ENCODE peak calls at places on chromosomes 4 and X, in four cellular contexts. W, O, G and N are unnamed samples.
A peak's percentile ranks its signal among the peaks of the same experiment; 100 is the strongest.

GRCh38 chr4:3439391-3439790 is 2.4 kb upstream of the HGFAC start:
- DNase-seq in W (no peak), O (no peak), G (no peak), N (no peak)

GRCh38 chr4:117385531-117385930 is 300.2 kb upstream of the TRAM1L1 start:
- DNase-seq in W (no peak), O (no peak), G (no peak), N (no peak)

GRCh38 chr4:185238261-185238681 is 28.9 kb downstream of the SNX25 start:
- DNase-seq in W (peak; percentile 48), O (no peak), G (no peak), N (peak; percentile 50)

GRCh38 chrX:20218809-20219505 is 47.8 kb downstream of the RPS6KA3 start:
- DNase-seq in W (no peak), O (no peak), G (no peak), N (no peak)

GRCh38 chr4:124941267-124941666 is 228.7 kb upstream of the ANKRD50 start:
- DNase-seq in W (no peak), O (no peak), G (no peak), N (no peak)

GRCh38 chr4:97105716-97106115 is 1037.6 kb downstream of the STPG2 start:
- DNase-seq in W (no peak), O (no peak), G (no peak), N (no peak)

GRCh38 chr4:70734168-70734954 is 12.6 kb downstream of the RUFY3 start:
- DNase-seq in W (peak; percentile 41), O (no peak), G (no peak), N (peak; percentile 6)

GRCh38 chr4:1419708-1420107 is 13.5 kb upstream of the NKX1-1 start:
- DNase-seq in W (no peak), O (no peak), G (peak; percentile 41), N (no peak)

GRCh38 chr4:117134386-117134785 is 49.0 kb upstream of the TRAM1L1 start:
- DNase-seq in W (peak; percentile 85), O (peak; percentile 28), G (no peak), N (no peak)

GRCh38 chrX:14347523-14347922 is 181.8 kb upstream of the GLRA2 start:
- DNase-seq in W (no peak), O (no peak), G (no peak), N (no peak)

GRCh38 chr4:135418353-135418752 is 1216.8 kb upstream of the PABPC4L start:
- DNase-seq in W (peak; percentile 8), O (no peak), G (no peak), N (no peak)

GRCh38 chrX:10387011-10387410 is 230.2 kb downstream of the CLCN4 start:
- DNase-seq in W (peak; percentile 11), O (no peak), G (no peak), N (peak; percentile 18)

GRCh38 chrX:129726307-129727111 is 12.3 kb upstream of the XPNPEP2 start:
- DNase-seq in W (peak; percentile 51), O (peak; percentile 65), G (no peak), N (no peak)

GRCh38 chrX:87941841-87942240 is 424.2 kb downstream of the KLHL4 start:
- DNase-seq in W (no peak), O (no peak), G (no peak), N (no peak)

GRCh38 chr4:1518997-1519700 is 112.9 kb upstream of the NKX1-1 start:
- DNase-seq in W (no peak), O (no peak), G (peak; percentile 72), N (no peak)

GRCh38 chrX:16869393-16870094 is 618 bp downstream of the RBBP7 start:
- DNase-seq in W (no peak), O (no peak), G (peak; percentile 90), N (no peak)

GRCh38 chrX:15834827-15835595 is 19.6 kb downstream of the AP1S2 start:
- DNase-seq in W (no peak), O (no peak), G (no peak), N (no peak)

GRCh38 chrX:108735087-108735679 is 1.2 kb downstream of the IRS4 start:
- DNase-seq in W (no peak), O (no peak), G (no peak), N (no peak)
- H3K4me3 ChIP-seq in W (no peak overlapping the region), O (peak overlapping the region; percentile 33), G (peak overlapping the region; percentile 58), N (no peak overlapping the region)

GRCh38 chrX:130851569-130851968 is 51.4 kb downstream of the ENOX2 start:
- DNase-seq in W (no peak), O (no peak), G (no peak), N (no peak)
- H3K27me3 ChIP-seq in W (no peaks in the 10 kb centered on the region), O (no peaks in the 10 kb centered on the region), G (no peaks in the 10 kb centered on the region), N (no peaks in the 10 kb centered on the region)

GRCh38 chr4:43843501-43843900 is 605.1 kb downstream of the KCTD8 start:
- DNase-seq in W (peak; percentile 0), O (no peak), G (no peak), N (no peak)
- TF ChIP-seq CTCF in W (peak; percentile 36), O (no peak), G (no peak), N (no peak)

GRCh38 chr4:147984065-147984777 is 252.3 kb downstream of the ARHGAP10 start:
- DNase-seq in W (peak; percentile 41), O (no peak), G (no peak), N (no peak)
- H3K4me3 ChIP-seq in W (no peak overlapping the region), O (no peak overlapping the region), G (no peak overlapping the region), N (no peak overlapping the region)

DNA sequence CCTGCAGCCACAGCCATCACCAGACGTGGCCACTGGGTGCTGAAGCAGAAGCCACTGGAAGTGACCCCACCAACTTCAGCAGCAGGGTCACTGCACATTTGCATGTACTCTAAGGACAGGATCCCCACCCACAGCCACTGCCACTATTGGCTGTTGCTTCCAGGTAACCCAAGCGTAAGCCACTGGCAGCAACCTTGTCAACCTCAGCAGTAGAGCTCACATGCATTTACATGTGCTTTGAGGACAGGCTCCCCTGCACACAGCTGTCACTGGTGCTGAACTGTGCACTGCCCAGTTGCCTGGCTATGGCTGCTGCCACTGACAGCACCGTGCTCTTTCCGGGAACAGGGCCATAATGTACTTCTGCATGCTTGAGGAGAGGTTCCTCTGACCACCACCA is 332.4 kb upstream of the DMD start:
- DNase-seq in W (no peak), O (no peak), G (peak; percentile 58), N (no peak)
- H3K27me3 ChIP-seq in W (no peaks in the 10 kb centered on the region), O (no peaks in the 10 kb centered on the region), G (no peaks in the 10 kb centered on the region), N (no peaks in the 10 kb centered on the region)

GRCh38 chr4:175421506-175421905 is 390.6 kb downstream of the GPM6A start:
- DNase-seq in W (peak; percentile 68), O (no peak), G (no peak), N (no peak)
- TF ChIP-seq CTCF in W (peak; percentile 32), O (no peak), G (no peak), N (no peak)

GRCh38 chrX:70436380-70436779 is 8.3 kb upstream of the DLG3 start:
- DNase-seq in W (no peak), O (no peak), G (no peak), N (no peak)
- H3K4me3 ChIP-seq in W (no peak overlapping the region), O (no peak overlapping the region), G (no peak overlapping the region), N (no peak overlapping the region)

DNA sequence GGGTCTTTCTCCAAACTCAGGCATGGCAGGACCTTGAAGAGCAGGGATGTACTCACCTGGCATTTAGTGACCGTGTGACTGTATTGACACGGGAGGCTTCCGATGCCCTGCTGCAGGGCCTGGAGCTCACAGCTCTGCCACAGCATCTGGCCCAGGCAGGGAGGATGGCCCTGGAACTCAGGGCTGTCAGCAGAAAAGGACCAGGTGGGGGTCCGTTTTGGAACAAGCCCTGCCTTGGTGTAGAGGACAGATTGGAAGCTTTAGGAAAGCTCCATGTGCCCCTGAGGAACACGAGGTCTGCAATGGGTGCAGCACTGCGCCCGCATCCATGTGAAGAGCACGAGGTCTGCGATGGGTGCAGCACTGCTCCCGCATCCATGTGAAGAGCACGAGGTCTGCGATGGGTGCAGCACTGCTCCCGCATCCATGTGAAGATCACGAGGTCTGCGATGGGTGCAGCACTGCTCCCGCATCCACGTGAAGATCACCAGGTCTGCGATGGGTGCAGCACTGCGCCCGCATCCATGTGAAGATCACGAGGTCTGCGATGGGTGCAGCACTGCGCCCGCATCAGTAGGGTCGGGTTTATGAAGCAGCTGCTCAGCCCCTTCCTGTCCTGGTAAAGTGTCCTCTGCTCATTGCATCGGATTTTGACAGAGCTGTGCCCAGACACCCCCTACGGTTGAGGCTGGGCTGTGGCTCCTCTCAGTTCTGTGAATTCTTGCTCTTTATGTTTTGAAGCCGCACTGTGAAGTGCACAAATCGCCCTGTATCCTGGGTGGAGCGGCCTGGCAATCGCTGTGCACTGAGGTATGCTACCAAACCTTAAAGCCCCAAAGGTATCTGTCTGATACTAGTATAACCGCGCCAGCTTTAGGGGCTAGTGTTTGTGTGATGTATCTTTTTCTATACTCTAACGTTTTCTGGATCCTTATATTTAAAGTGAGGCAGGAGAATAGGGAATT is 98.5 kb downstream of the CPZ start:
- DNase-seq in W (no peak), O (no peak), G (peak; percentile 48), N (no peak)
- H3K27me3 ChIP-seq in W (peaks cover 3% of the 10 kb centered on the region), O (no peaks in the 10 kb centered on the region), G (peaks cover 42% of the 10 kb centered on the region), N (no peaks in the 10 kb centered on the region)

DNA sequence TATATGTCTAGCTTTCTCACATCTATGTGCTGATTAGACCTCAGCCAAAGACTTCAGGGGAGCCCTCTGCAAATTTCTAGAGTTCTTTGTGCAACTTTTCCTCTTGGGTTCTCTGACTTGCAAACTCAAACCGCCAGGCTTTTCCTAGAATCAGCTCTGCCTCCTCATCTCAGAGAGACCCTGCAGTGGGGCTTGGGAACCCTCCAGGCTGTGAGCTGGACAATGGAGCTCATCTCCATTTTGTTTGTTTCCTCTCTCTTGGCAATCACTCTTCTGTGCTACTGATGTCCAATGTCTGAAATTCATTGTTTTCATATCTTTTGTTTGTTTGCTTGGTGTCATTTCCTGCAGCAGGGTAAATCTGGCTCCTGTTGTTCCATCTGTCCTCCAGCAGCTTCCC is 33.0 kb downstream of the GYPB start:
- DNase-seq in W (no peak), O (no peak), G (no peak), N (no peak)
- TF ChIP-seq CTCF in W (no peak), O (no peak), G (no peak), N (no peak)